ENCODE peak calls at places on chromosome 7, in four cellular contexts. One of them, this sample, is unnamed.

GRCh38 chr7:43735802-43736603 is 6.7 kb upstream of the COA1 start:
- DNase-seq in cardiac fibroblast: peak; percentile 29
- DNase-seq in HCT116: no peak
- DNase-seq in spleen: no peak
- DNase-seq in this sample: peak; percentile 76

GRCh38 chr7:151867912-151868804 is 8.8 kb downstream of the PRKAG2 start:
- DNase-seq in spleen: peak; percentile 58
- DNase-seq in cardiac fibroblast: no peak
- DNase-seq in HCT116: no peak
- DNase-seq in this sample: no peak

GRCh38 chr7:76294344-76295024 is 8.0 kb upstream of the HSPB1 start:
- DNase-seq in HCT116: peak; percentile 83
- DNase-seq in cardiac fibroblast: peak; percentile 99
- DNase-seq in spleen: peak; percentile 90
- DNase-seq in this sample: peak; percentile 97

GRCh38 chr7:128174391-128174790 is 66.7 kb upstream of the LEP start:
- DNase-seq in HCT116: no peak
- DNase-seq in spleen: no peak
- DNase-seq in cardiac fibroblast: no peak
- DNase-seq in this sample: no peak

GRCh38 chr7:83677180-83677866 is 28.4 kb upstream of the SEMA3E start:
- DNase-seq in spleen: no peak
- DNase-seq in cardiac fibroblast: peak; percentile 93
- DNase-seq in HCT116: peak; percentile 92
- DNase-seq in this sample: peak; percentile 97

GRCh38 chr7:78967046-78967445 is 486.4 kb downstream of the MAGI2 start:
- DNase-seq in HCT116: no peak
- DNase-seq in cardiac fibroblast: peak; percentile 5
- DNase-seq in spleen: no peak
- DNase-seq in this sample: no peak

GRCh38 chr7:116167177-116167576 is 43.2 kb upstream of the TES start:
- DNase-seq in spleen: no peak
- DNase-seq in cardiac fibroblast: no peak
- DNase-seq in HCT116: no peak
- DNase-seq in this sample: no peak

GRCh38 chr7:79430391-79430790 is 23.1 kb downstream of the MAGI2 start:
- DNase-seq in spleen: no peak
- DNase-seq in cardiac fibroblast: no peak
- DNase-seq in HCT116: no peak
- DNase-seq in this sample: no peak

GRCh38 chr7:85426487-85426960 is 239.7 kb upstream of the SEMA3D start:
- DNase-seq in spleen: no peak
- DNase-seq in HCT116: no peak
- DNase-seq in cardiac fibroblast: no peak
- DNase-seq in this sample: peak; percentile 3

GRCh38 chr7:151927011-151927410 is 29.2 kb upstream of the GALNTL5 start:
- DNase-seq in cardiac fibroblast: no peak
- DNase-seq in HCT116: no peak
- DNase-seq in spleen: no peak
- DNase-seq in this sample: no peak

GRCh38 chr7:63071396-63071795 is 927.3 kb upstream of the ZNF722 start:
- DNase-seq in spleen: no peak
- DNase-seq in HCT116: no peak
- DNase-seq in cardiac fibroblast: no peak
- DNase-seq in this sample: no peak

GRCh38 chr7:77930496-77930895 is 131.9 kb downstream of the PHTF2 start:
- DNase-seq in spleen: no peak
- DNase-seq in cardiac fibroblast: no peak
- DNase-seq in HCT116: no peak
- DNase-seq in this sample: no peak

GRCh38 chr7:14449291-14449690 is 453.3 kb downstream of the DGKB start:
- DNase-seq in spleen: no peak
- DNase-seq in HCT116: no peak
- DNase-seq in cardiac fibroblast: no peak
- DNase-seq in this sample: no peak

GRCh38 chr7:98514211-98515150 is 102.6 kb upstream of the NPTX2 start:
- DNase-seq in HCT116: no peak
- DNase-seq in cardiac fibroblast: no peak
- DNase-seq in spleen: peak; percentile 54
- DNase-seq in this sample: no peak

GRCh38 chr7:86644282-86645173 is 819 bp downstream of the GRM3 start:
- DNase-seq in cardiac fibroblast: no peak
- DNase-seq in spleen: no peak
- DNase-seq in HCT116: no peak
- DNase-seq in this sample: no peak

GRCh38 chr7:38383281-38383680 is 109.8 kb upstream of the TARP start:
- DNase-seq in spleen: no peak
- DNase-seq in cardiac fibroblast: no peak
- DNase-seq in HCT116: no peak
- DNase-seq in this sample: no peak

GRCh38 chr7:157543276-157543675 is 206.5 kb downstream of the DNAJB6 start:
- DNase-seq in HCT116: no peak
- DNase-seq in spleen: peak; percentile 47
- DNase-seq in cardiac fibroblast: no peak
- DNase-seq in this sample: no peak

GRCh38 chr7:134729895-134730294 is 49.5 kb upstream of the CALD1 start:
- DNase-seq in cardiac fibroblast: no peak
- DNase-seq in spleen: no peak
- DNase-seq in HCT116: no peak
- DNase-seq in this sample: no peak

GRCh38 chr7:68152205-68152604 is 1155.6 kb downstream of the TYW1 start:
- DNase-seq in spleen: no peak
- DNase-seq in HCT116: no peak
- DNase-seq in cardiac fibroblast: no peak
- DNase-seq in this sample: no peak

GRCh38 chr7:72335561-72336381 is 76.4 kb downstream of the CALN1 start:
- DNase-seq in HCT116: no peak
- DNase-seq in cardiac fibroblast: no peak
- DNase-seq in spleen: no peak
- DNase-seq in this sample: no peak

GRCh38 chr7:94043299-94043698 is 39.1 kb upstream of the BET1 start:
- DNase-seq in cardiac fibroblast: peak; percentile 91
- DNase-seq in spleen: no peak
- DNase-seq in HCT116: no peak
- DNase-seq in this sample: peak; percentile 69

GRCh38 chr7:51141451-51141971 is 175.1 kb downstream of the COBL start:
- DNase-seq in spleen: no peak
- DNase-seq in cardiac fibroblast: peak; percentile 69
- DNase-seq in HCT116: no peak
- DNase-seq in this sample: peak; percentile 73

GRCh38 chr7:13181221-13181620 is 493.8 kb downstream of the ARL4A start:
- DNase-seq in cardiac fibroblast: no peak
- DNase-seq in spleen: no peak
- DNase-seq in HCT116: no peak
- DNase-seq in this sample: peak; percentile 24

GRCh38 chr7:134480730-134481129 is 21.8 kb upstream of the AKR1B1 start:
- DNase-seq in HCT116: peak; percentile 36
- DNase-seq in spleen: no peak
- DNase-seq in cardiac fibroblast: peak; percentile 66
- DNase-seq in this sample: peak; percentile 35

GRCh38 chr7:29647020-29647654 is 83.5 kb downstream of the PRR15 start:
- DNase-seq in HCT116: no peak
- DNase-seq in spleen: no peak
- DNase-seq in cardiac fibroblast: no peak
- DNase-seq in this sample: no peak

DNA sequence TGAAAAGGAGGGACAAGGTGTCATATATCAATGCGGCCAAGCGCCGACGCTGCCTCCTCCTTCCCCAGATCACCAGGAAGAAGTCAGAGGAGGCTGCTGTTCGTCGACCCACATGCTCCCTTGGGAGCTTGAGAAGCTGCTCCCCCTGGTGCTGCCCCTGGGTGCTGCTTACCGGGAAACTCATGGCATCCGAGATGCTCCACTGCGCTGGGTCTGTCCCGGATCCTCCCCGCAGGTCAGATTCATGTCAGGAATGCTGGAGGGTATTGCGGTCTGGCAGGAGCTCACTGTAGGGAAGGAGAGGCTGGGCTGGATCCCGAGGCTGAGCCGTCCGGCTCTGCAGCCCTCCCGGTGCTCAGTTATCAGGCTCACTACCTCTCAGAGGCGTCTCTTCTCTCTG is 123.7 kb upstream of the FAM20C start:
- DNase-seq in HCT116: no peak
- DNase-seq in spleen: peak; percentile 54
- DNase-seq in cardiac fibroblast: no peak
- DNase-seq in this sample: no peak
- TF ChIP-seq CTCF in HCT116: no peak
- TF ChIP-seq CTCF in spleen: no peak
- TF ChIP-seq CTCF in cardiac fibroblast: peak; percentile 15
- TF ChIP-seq CTCF in this sample: no peak

GRCh38 chr7:21428642-21428941 is 709 bp downstream of the SP4 start:
- DNase-seq in HCT116: no peak
- DNase-seq in spleen: no peak
- DNase-seq in cardiac fibroblast: no peak
- DNase-seq in this sample: no peak
- H3K4me3 ChIP-seq in HCT116: peak overlapping the region; percentile 54
- H3K4me3 ChIP-seq in spleen: peak overlapping the region; percentile 82
- H3K4me3 ChIP-seq in cardiac fibroblast: peak overlapping the region; percentile 67
- H3K4me3 ChIP-seq in this sample: peak overlapping the region; percentile 59

DNA sequence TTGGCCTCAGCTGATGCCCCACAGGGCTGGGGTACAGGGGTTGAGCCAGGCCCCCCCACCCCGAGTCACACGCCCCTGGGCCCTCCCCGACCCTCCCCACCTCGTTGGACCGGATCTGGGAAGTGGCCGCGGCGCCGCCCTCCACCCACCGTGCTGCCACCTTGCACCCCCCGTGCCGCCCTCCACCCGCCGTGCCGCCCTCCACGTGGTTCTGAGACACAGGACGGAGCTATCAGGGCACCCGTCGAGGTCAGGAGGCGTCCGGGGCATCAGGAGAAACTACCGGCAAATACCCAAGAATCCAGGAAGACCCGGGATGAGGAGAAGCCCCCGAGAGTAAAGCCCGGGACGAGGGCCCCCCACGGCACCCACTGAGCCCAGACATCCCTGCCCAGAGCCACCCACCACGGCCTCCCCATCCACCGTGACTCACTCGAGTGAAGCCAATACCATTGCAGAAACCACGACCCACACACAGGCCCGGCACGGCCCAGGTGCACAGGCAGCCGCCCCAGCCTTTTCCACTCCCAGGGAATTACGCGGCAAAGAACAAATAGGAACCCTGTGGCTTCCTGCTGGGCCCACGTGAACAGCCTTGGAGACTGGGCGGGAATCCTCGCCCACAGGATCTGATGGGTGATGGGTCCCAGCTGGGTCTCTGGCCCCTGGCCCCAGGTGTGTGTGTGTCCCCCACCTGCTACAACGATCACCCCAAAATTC is 34.0 kb downstream of the ADAP1 start:
- DNase-seq in spleen: peak; percentile 75
- DNase-seq in cardiac fibroblast: no peak
- DNase-seq in HCT116: no peak
- DNase-seq in this sample: no peak
- TF ChIP-seq CTCF in spleen: no peak
- TF ChIP-seq CTCF in cardiac fibroblast: no peak
- TF ChIP-seq CTCF in HCT116: no peak
- TF ChIP-seq CTCF in this sample: no peak

GRCh38 chr7:131112431-131112830 is 215.2 kb upstream of the MKLN1 start:
- DNase-seq in cardiac fibroblast: no peak
- DNase-seq in spleen: no peak
- DNase-seq in HCT116: no peak
- DNase-seq in this sample: no peak

GRCh38 chr7:131111081-131111576 is 216.5 kb upstream of the MKLN1 start:
- DNase-seq in spleen: no peak
- DNase-seq in cardiac fibroblast: peak; percentile 94
- DNase-seq in HCT116: no peak
- DNase-seq in this sample: peak; percentile 92

GRCh38 chr7:131110294-131111080 is 217.2 kb upstream of the MKLN1 start:
- DNase-seq in cardiac fibroblast: peak; percentile 76
- DNase-seq in HCT116: no peak
- DNase-seq in spleen: no peak
- DNase-seq in this sample: peak; percentile 73

GRCh38 chr7:131109757-131110293 is 217.9 kb upstream of the MKLN1 start:
- DNase-seq in HCT116: no peak
- DNase-seq in spleen: peak; percentile 97
- DNase-seq in cardiac fibroblast: peak; percentile 95
- DNase-seq in this sample: peak; percentile 87

DNA sequence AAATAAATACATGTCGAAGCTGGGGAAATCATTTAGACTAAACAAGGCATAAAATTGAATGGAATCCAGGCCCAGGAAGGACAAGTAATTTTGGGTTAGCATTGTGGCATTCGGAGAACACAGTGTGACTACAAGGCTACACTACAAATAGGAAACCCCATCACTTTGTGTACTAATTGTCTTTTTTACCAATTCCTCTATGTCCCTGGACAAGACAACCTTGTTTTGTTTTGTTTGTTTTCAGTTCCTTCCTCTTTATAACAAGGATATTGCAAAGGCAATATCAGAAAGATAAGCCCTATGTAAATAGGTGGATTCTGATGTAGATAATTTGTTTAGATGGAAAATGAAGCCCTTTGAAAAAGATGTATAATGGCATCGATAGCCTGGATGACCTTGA is 215.9 kb upstream of the MKLN1 start:
- DNase-seq in spleen: no peak
- DNase-seq in cardiac fibroblast: no peak
- DNase-seq in HCT116: no peak
- DNase-seq in this sample: no peak
- H3K4me3 ChIP-seq in spleen: no peak overlapping the region
- H3K4me3 ChIP-seq in cardiac fibroblast: peak overlapping the region; percentile 30
- H3K4me3 ChIP-seq in HCT116: no peak overlapping the region
- H3K4me3 ChIP-seq in this sample: no peak overlapping the region

GRCh38 chr7:132558815-132559214 is 17.5 kb downstream of the PLXNA4 start:
- DNase-seq in HCT116: no peak
- DNase-seq in spleen: no peak
- DNase-seq in cardiac fibroblast: no peak
- DNase-seq in this sample: no peak
- TF ChIP-seq CTCF in HCT116: no peak
- TF ChIP-seq CTCF in spleen: no peak
- TF ChIP-seq CTCF in cardiac fibroblast: no peak
- TF ChIP-seq CTCF in this sample: no peak

GRCh38 chr7:27170936-27171635 is 3.0 kb downstream of the HOXA10 start:
- DNase-seq in cardiac fibroblast: no peak
- DNase-seq in HCT116: no peak
- DNase-seq in spleen: peak; percentile 62
- DNase-seq in this sample: no peak

GRCh38 chr7:27171636-27172387 is 2.3 kb downstream of the HOXA10 start:
- DNase-seq in spleen: peak; percentile 54
- DNase-seq in HCT116: no peak
- DNase-seq in cardiac fibroblast: no peak
- DNase-seq in this sample: no peak

GRCh38 chr7:27173412-27174076 is 576 bp downstream of the HOXA10 start:
- DNase-seq in HCT116: no peak
- DNase-seq in spleen: peak; percentile 91
- DNase-seq in cardiac fibroblast: no peak
- DNase-seq in this sample: no peak

GRCh38 chr7:27172823-27173411 is 1.2 kb downstream of the HOXA10 start:
- DNase-seq in cardiac fibroblast: no peak
- DNase-seq in HCT116: no peak
- DNase-seq in spleen: peak; percentile 76
- DNase-seq in this sample: no peak

DNA sequence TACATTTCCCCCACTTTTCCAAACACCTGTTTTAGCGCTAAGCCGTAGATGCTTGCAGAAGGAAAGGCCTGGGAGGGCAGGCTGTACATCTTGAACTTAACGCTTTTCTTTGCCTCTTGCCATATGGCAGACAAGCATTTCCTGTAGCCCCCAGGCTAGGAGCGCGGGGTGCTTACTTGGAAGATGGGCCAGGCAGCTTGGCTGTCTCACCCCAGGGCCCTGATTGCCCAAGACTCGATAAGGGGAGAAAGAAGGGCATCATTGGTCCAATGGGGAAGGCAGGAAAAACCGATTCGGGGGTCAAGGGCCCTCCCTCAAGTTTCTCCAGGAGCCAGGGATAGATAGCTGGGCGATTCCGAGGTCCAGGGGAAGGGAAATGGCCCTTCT is 1.7 kb downstream of the HOXA10 start:
- DNase-seq in HCT116: no peak
- DNase-seq in cardiac fibroblast: no peak
- DNase-seq in spleen: peak; percentile 41
- DNase-seq in this sample: no peak
- H3K4me3 ChIP-seq in HCT116: peak overlapping the region; percentile 66
- H3K4me3 ChIP-seq in cardiac fibroblast: no peak overlapping the region
- H3K4me3 ChIP-seq in spleen: no peak overlapping the region
- H3K4me3 ChIP-seq in this sample: no peak overlapping the region